ENCODE peak calls at places on chromosomes 16 and 17, in four cellular contexts. P is activated CD8-positive, alpha-beta T cell treated with anti-CD3 and anti-CD28 coated beads for 36 hours; N is CD4-positive, alpha-beta T cell; W is thoracic aorta. A is an unnamed sample.

GRCh38 chr16:55955439-55955838 is 80.3 kb upstream of the CES5A start:
- DNase-seq in P (no peak), N (no peak), W (no peak), A (no peak)

GRCh38 chr16:24499193-24499814 is 40.1 kb upstream of the RBBP6 start:
- DNase-seq in P (peak), N (no peak), W (no peak), A (no peak)

GRCh38 chr17:66526827-66527226 is 224.4 kb downstream of the PRKCA start:
- DNase-seq in P (no peak), N (no peak), W (no peak), A (no peak)

GRCh38 chr16:54939537-54940278 is 9.0 kb downstream of the IRX5 start:
- DNase-seq in P (no peak), N (no peak), W (no peak), A (no peak)

GRCh38 chr16:89678258-89678657 is 8.2 kb upstream of the CDK10 start:
- DNase-seq in P (no peak), N (no peak), W (no peak), A (no peak)

GRCh38 chr17:19578545-19578944 is 44.9 kb downstream of the SLC47A1 start:
- DNase-seq in P (no peak), N (no peak), W (no peak), A (no peak)

GRCh38 chr17:78290671-78291070 is 59.2 kb downstream of the TMEM235 start:
- DNase-seq in P (no peak), N (no peak), W (no peak), A (no peak)

GRCh38 chr17:5701371-5701770 is 117.1 kb upstream of the NLRP1 start:
- DNase-seq in P (no peak), N (no peak), W (no peak), A (no peak)

GRCh38 chr17:17494499-17495447 is 1.4 kb downstream of the RASD1 start:
- DNase-seq in P (peak), N (no peak), W (no peak), A (no peak)

GRCh38 chr16:53022374-53022773 is 30.3 kb downstream of the CHD9NB start:
- DNase-seq in P (peak), N (no peak), W (no peak), A (no peak)

GRCh38 chr16:30120340-30121105 is 2.5 kb downstream of the MAPK3 start:
- DNase-seq in P (no peak), N (no peak), W (no peak), A (no peak)

GRCh38 chr16:3909791-3910583 is 29.5 kb upstream of the CREBBP start:
- DNase-seq in P (no peak), N (no peak), W (no peak), A (no peak)

GRCh38 chr16:80176114-80176513 is 364.7 kb upstream of the DYNLRB2 start:
- DNase-seq in P (no peak), N (no peak), W (no peak), A (no peak)

GRCh38 chr17:45823598-45823997 is 21.1 kb upstream of the SPPL2C start:
- DNase-seq in P (peak), N (peak), W (no peak), A (no peak)

GRCh38 chr17:51154176-51154575 is 817 bp downstream of the NME1 start:
- DNase-seq in P (no peak), N (no peak), W (no peak), A (no peak)

GRCh38 chr17:8318010-8318409 is 8.0 kb downstream of the ARHGEF15 start:
- DNase-seq in P (no peak), N (no peak), W (no peak), A (no peak)

GRCh38 chr17:52678211-52678610 is 519.7 kb upstream of the CA10 start:
- DNase-seq in P (no peak), N (no peak), W (no peak), A (no peak)

GRCh38 chr16:85607331-85607765 is 5.8 kb upstream of the GSE1 start:
- DNase-seq in P (peak), N (no peak), W (no peak), A (no peak)
- TF ChIP-seq CTCF in P (no peak), N (no peak), W (no peak), A (no peak)

DNA sequence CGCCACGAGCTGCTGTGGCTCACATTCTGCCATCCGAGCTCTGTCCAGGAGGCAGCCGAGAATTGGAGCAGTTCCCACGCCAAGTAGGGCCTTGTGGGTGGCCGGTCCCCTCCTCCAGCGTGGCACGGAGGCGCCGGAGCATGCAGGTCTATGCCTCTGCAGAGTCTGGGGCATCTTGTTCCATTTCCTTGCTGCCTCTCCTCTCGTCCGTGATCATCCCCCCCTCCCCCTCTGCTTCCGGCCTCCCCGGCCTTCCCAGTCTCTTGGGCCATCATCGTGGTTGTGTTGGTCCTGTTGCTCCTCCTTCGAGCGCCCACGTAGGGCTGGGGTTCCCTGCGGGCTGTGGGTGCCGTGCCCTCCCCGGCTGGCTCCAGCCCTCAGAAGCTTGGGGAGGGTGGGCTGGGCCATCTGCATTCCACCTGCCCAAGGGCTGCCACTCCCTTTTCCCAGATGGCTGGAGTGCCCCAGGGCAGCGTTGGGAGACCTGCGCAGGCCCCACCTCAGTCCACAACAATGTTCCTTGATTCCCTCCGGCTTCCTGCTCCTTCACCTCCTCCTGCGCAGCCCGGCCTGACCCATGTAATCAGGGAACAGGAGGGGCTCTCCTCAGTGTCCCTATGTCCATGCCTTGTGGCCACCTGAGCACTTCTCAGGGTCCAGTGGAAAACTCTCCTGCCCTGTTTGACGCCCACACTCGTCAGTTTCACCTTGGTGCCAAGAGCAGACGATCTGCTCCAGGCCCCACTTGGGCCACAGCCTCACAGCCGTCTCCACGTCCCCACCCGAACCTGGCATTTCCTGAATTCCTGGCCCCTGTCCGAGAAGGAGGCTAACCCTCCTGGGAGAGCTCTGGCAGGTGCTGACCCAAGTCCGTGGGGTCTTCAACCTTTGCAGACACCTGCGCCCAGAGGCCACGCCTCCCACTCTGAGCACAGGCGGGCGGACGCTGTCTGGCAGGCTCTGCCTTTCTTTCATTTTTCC is 37.1 kb downstream of the BAIAP2 start:
- DNase-seq in P (no peak), N (no peak), W (no peak), A (no peak)
- TF ChIP-seq CTCF in P (no peak), N (no peak), W (no peak), A (no peak)

GRCh38 chr16:75309156-75309555 is 57.7 kb upstream of the BCAR1 start:
- DNase-seq in P (no peak), N (no peak), W (no peak), A (no peak)

GRCh38 chr16:75309899-75310430 is 58.5 kb upstream of the BCAR1 start:
- DNase-seq in P (no peak), N (no peak), W (no peak), A (no peak)

GRCh38 chr16:75307506-75307905 is 56.1 kb upstream of the BCAR1 start:
- DNase-seq in P (no peak), N (no peak), W (no peak), A (no peak)

GRCh38 chr16:75306102-75306762 is 54.8 kb upstream of the BCAR1 start:
- DNase-seq in P (no peak), N (no peak), W (no peak), A (no peak)

DNA sequence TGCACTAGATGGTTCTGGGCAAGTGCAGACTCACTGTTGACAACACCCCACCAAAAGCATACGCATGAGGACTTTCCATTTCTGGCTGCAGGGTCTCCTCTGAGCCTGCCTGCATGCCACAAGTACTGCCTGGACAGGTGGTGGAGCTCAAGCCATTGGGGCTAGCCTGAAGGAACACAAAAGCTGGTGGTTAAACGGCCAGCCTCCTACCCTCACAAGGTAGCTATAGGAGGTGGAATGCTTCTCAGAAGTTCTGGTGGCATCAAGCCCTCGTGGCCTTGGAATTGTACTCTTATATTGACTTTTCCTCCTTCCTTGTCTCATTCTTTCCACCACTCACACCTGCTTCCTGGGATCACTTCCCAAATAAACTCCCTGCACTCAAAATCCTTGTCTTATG is 56.6 kb upstream of the BCAR1 start:
- DNase-seq in P (no peak), N (no peak), W (no peak), A (no peak)
- TF ChIP-seq CTCF in P (no peak), N (no peak), W (no peak), A (no peak)

GRCh38 chr17:39704821-39705551 is 5.1 kb downstream of the ERBB2 start:
- DNase-seq in P (no peak), N (no peak), W (peak), A (no peak)
- TF ChIP-seq CTCF in P (no peak), N (no peak), W (peak), A (no peak)

GRCh38 chr17:74008196-74008595 is 195.3 kb upstream of the RPL38 start:
- DNase-seq in P (peak), N (peak), W (no peak), A (peak)
- TF ChIP-seq CTCF in P (no peak), N (peak), W (no peak), A (peak)